ENCODE peak calls at places on chromosome 20, in nine cellular contexts. W is fibroblast of lung, A is heart right ventricle, F is astrocyte, U is lung, V is body of pancreas, G is PC-9, I is left ventricle myocardium inferior, Q is ovary. N is an unnamed sample. For H3K9me3, the result is how much of the 10 kb centered on the place peaks cover.

GRCh38 chr20:58703765-58704331 is 11.2 kb downstream of the NPEPL1 start:
- DNase-seq in W (no peak), A (no peak), F (no peak), U (no peak), V (no peak), G (no peak), I (no peak), Q (no peak), N (no peak)

GRCh38 chr20:57224641-57225138 is 41.8 kb downstream of the BMP7 start:
- DNase-seq in W (no peak), A (no peak), F (no peak), U (no peak), V (no peak), G (no peak), I (no peak), Q (no peak), N (no peak)

GRCh38 chr20:17610566-17611289 is 40.9 kb downstream of the DSTN start:
- DNase-seq in W (no peak), A (no peak), F (no peak), U (no peak), V (peak), G (no peak), I (no peak), Q (peak), N (peak)

GRCh38 chr20:14264869-14265268 is 72.5 kb downstream of the FLRT3 start:
- DNase-seq in W (peak), A (no peak), F (no peak), U (no peak), V (no peak), G (no peak), I (no peak), Q (no peak), N (no peak)

GRCh38 chr20:44858959-44859358 is 26.5 kb upstream of the YWHAB start:
- DNase-seq in W (peak), A (no peak), F (no peak), U (no peak), V (no peak), G (no peak), I (no peak), Q (no peak), N (no peak)

GRCh38 chr20:31869942-31870702 is at the start of the genes DUSP15 and TTLL9:
- DNase-seq in W (no peak), A (peak), F (no peak), U (peak), V (peak), G (no peak), I (peak), Q (peak), N (peak)

GRCh38 chr20:48638546-48638945 is 189.3 kb downstream of the PREX1 start:
- DNase-seq in W (peak), A (no peak), F (peak), U (no peak), V (no peak), G (peak), I (no peak), Q (no peak), N (no peak)

GRCh38 chr20:50242863-50243609 is 52.4 kb downstream of the CEBPB start:
- DNase-seq in W (no peak), A (no peak), F (peak), U (no peak), V (peak), G (peak), I (no peak), Q (no peak), N (peak)

GRCh38 chr20:62506087-62506486 is 30.3 kb upstream of the GATA5 start:
- DNase-seq in W (no peak), A (no peak), F (no peak), U (no peak), V (no peak), G (no peak), I (no peak), Q (no peak), N (no peak)

GRCh38 chr20:25541676-25542075 is 43.7 kb downstream of the NINL start:
- DNase-seq in W (peak), A (no peak), F (no peak), U (no peak), V (no peak), G (no peak), I (no peak), Q (no peak), N (no peak)

GRCh38 chr20:6696001-6696400 is 71.5 kb upstream of the BMP2 start:
- DNase-seq in W (no peak), A (no peak), F (no peak), U (no peak), V (no peak), G (no peak), I (no peak), Q (no peak), N (no peak)

GRCh38 chr20:5154543-5154925 is 27.7 kb downstream of the CDS2 start:
- DNase-seq in W (no peak), A (no peak), F (no peak), U (no peak), V (no peak), G (no peak), I (no peak), Q (no peak), N (no peak)

GRCh38 chr20:46293084-46293483 is 15.2 kb downstream of the CDH22 start:
- DNase-seq in W (peak), A (no peak), F (peak), U (no peak), V (no peak), G (peak), I (no peak), Q (no peak), N (no peak)

GRCh38 chr20:555933-556332 is 12.3 kb upstream of the CSNK2A1 start:
- DNase-seq in W (no peak), A (no peak), F (peak), U (no peak), V (peak), G (no peak), I (peak), Q (no peak), N (peak)

GRCh38 chr20:32333988-32334885 is 23.9 kb upstream of the ASXL1 start:
- DNase-seq in W (no peak), A (peak), F (no peak), U (peak), V (peak), G (no peak), I (peak), Q (no peak), N (peak)

GRCh38 chr20:13212750-13213149 is 8.3 kb upstream of the ISM1 start:
- DNase-seq in W (peak), A (no peak), F (no peak), U (no peak), V (no peak), G (no peak), I (no peak), Q (no peak), N (no peak)

GRCh38 chr20:13131688-13132087 is 89.4 kb upstream of the ISM1 start:
- DNase-seq in W (no peak), A (no peak), F (no peak), U (no peak), V (no peak), G (no peak), I (no peak), Q (no peak), N (no peak)

GRCh38 chr20:41138217-41138526 is 829 bp downstream of the PLCG1 start:
- DNase-seq in W (no peak), A (no peak), F (no peak), U (no peak), V (no peak), G (no peak), I (no peak), Q (no peak), N (no peak)

GRCh38 chr20:63091901-63092659 is 85.3 kb upstream of the BHLHE23 start:
- DNase-seq in W (no peak), A (peak), F (no peak), U (no peak), V (peak), G (no peak), I (peak), Q (no peak), N (no peak)

GRCh38 chr20:3670511-3670910 is 7.3 kb upstream of the GFRA4 start:
- DNase-seq in W (no peak), A (no peak), F (no peak), U (no peak), V (no peak), G (no peak), I (no peak), Q (no peak), N (no peak)

GRCh38 chr20:35838213-35838612 is 66.4 kb downstream of the PHF20 start:
- DNase-seq in W (no peak), A (no peak), F (no peak), U (no peak), V (no peak), G (no peak), I (no peak), Q (no peak), N (no peak)

GRCh38 chr20:62898093-62898964 is 28.0 kb downstream of the DIDO1 start:
- DNase-seq in W (no peak), A (no peak), F (no peak), U (no peak), V (no peak), G (no peak), I (no peak), Q (no peak), N (no peak)

GRCh38 chr20:62980970-62981369 is 25.8 kb downstream of the BHLHE23 start:
- DNase-seq in W (no peak), A (no peak), F (no peak), U (no peak), V (no peak), G (no peak), I (no peak), Q (no peak), N (no peak)

GRCh38 chr20:53816872-53817398 is 223.3 kb upstream of the ZNF217 start:
- DNase-seq in W (no peak), A (no peak), F (no peak), U (no peak), V (no peak), G (no peak), I (no peak), Q (no peak), N (no peak)

GRCh38 chr20:45946149-45946970 is 11.9 kb downstream of the PCIF1 start:
- DNase-seq in W (peak), A (no peak), F (peak), U (peak), V (peak), G (peak), I (no peak), Q (peak), N (no peak)

GRCh38 chr20:36744764-36745191 is 1.1 kb downstream of the NDRG3 start:
- DNase-seq in W (no peak), A (peak), F (no peak), U (no peak), V (peak), G (peak), I (peak), Q (no peak), N (peak)

DNA sequence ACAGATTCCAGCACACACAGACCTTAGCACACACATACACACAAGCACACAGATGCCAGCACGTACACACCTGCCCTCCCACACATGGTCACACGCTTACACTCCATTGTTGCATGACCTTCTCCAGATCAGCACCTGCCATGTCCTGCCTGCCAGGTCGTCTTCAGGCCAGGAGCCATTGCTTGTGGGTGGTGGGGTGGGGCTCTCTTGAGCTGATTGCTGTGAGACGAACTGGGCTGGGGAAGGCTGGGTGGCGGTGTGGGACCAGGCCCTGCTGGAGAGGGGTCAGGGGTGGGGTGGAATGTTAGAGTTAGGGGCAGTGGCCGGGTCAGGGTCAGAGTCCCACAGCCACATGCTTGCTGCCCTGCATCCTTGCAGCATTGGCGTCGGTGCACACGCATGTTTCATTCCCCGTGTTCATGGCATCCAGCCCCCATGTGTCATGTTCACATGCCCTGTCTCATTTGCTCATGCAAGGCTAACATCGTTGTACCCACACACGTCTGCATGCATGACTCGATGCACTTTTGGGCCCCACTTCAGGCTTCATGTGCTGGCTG is 6.5 kb upstream of the NPBWR2 start:
- DNase-seq in W (no peak), A (no peak), F (no peak), U (no peak), V (no peak), G (peak), I (no peak), Q (peak), N (no peak)
- H3K27ac ChIP-seq in W (no peak), A (no peak), F (no peak), U (no peak), V (no peak), G (no peak), I (no peak), Q (no peak), N (no peak)

DNA sequence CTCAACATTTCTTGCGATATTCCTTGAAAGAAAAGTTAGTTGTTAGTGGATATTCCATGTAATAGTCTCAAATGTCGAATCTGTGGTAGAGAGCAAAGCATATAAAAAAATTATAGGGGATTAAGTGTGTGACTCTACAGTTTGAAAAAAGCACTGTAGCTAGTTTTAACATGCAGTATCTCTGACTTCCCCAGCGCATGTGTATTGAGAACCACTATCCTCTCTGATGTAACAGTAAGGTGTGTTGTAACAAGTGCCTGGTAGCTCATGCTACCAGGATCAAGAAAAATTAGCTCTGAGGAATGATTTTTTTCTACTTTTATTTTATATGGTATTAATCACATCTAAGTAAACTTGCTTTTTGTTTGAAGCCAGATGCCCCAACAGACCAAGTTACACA is 789.2 kb downstream of the KIF16B start:
- DNase-seq in W (no peak), A (no peak), F (no peak), U (no peak), V (no peak), G (no peak), I (no peak), Q (no peak), N (no peak)
- H3K9me3 ChIP-seq in W (under half), A (under half), F (under half), U (under half), V (under half), G (under half), I (under half), Q (under half), N (under half)

DNA sequence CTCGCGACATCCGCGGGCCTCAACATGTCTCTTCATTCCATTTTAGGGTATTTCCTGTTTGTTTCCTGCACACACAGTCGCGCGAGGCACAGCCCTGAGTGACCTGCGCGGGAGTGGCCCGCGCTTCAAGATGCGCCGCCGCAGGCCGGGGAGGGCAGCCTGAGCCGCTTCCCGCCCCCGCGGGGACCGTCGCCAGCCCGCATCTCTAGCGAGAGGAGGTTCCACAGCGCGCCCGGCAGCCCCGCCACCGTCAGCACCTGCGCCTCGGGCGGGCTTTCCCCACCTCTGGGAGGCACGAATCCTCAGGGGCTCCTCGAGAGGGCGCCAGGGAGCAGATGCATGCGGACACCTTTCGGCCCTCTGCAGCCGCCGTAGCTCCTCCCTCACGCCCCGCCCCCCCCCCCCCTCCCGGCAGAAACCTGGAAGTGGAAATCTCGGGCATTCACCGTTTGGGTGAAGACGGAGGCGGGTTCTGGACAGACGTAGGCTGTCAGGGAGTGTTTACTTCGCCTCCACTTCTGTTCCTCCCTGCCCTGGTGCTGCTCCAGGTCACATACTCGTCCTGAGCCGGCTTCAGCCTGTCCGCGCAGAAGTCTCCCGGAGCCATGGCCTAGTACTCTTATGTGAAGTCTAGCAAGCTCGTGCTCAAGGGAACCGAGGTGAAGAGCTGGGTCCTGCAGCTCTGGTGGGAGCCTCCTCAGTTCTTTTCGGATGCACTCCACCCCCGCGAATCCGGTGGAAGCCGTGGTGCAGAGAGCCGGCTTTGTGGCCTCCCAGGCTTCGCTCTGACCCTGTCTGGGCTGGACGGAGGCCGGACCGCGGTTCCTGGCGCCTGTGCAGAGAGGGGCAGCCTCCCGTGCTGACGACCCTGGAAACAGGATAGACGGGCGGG is 880.5 kb upstream of the DEFB115 start:
- DNase-seq in W (peak), A (peak), F (peak), U (peak), V (peak), G (peak), I (peak), Q (peak), N (peak)
- TF ChIP-seq CTCF in W (peak), A (peak), F (no peak), U (no peak), V (peak), G (peak), I (peak), Q (no peak), N (peak)

DNA sequence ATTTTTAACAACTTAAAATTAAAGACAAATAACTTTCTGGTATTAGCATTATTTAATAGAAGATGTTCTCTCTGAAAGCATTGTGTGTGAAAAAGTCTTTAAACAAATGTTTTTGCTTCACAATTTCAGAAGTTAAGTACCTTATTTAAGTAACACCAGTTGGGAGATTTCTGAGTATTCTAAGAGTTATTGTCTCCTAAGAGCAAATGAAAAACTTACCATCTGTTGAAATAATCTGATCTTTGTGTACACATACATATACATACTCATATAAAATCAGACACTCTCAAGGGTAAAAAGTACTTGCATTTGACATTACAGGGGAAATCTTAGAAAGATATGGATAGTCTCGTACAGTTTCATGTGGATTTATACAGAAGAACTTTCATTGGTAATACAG is 2.4 kb downstream of the BTBD3 start:
- DNase-seq in W (no peak), A (no peak), F (no peak), U (no peak), V (no peak), G (no peak), I (no peak), Q (no peak), N (no peak)
- H3K27ac ChIP-seq in W (no peak), A (peak), F (no peak), U (no peak), V (no peak), G (no peak), I (peak), Q (no peak), N (no peak)